ENCODE peak calls at places on chromosome 14, in seven cellular contexts. One of them, this sample, is unnamed.

GRCh38 chr14:101980700-101981099 is 16.3 kb downstream of the DYNC1H1 start:
- DNase-seq in GM12878: peak
- DNase-seq in HepG2: peak
- DNase-seq in SK-N-SH: no peak
- DNase-seq in H1: no peak
- DNase-seq in IMR-90: peak
- DNase-seq in K562: no peak
- DNase-seq in this sample: peak

GRCh38 chr14:69320581-69321365 is 60.8 kb downstream of the GALNT16 start:
- DNase-seq in SK-N-SH: no peak
- DNase-seq in GM12878: no peak
- DNase-seq in K562: no peak
- DNase-seq in HepG2: no peak
- DNase-seq in H1: no peak
- DNase-seq in IMR-90: no peak
- DNase-seq in this sample: no peak

GRCh38 chr14:104353221-104353920 is 215.0 kb downstream of the KIF26A start:
- DNase-seq in GM12878: no peak
- DNase-seq in IMR-90: no peak
- DNase-seq in SK-N-SH: no peak
- DNase-seq in K562: no peak
- DNase-seq in H1: no peak
- DNase-seq in HepG2: no peak
- DNase-seq in this sample: no peak

GRCh38 chr14:106662947-106663346 is 1136.6 kb downstream of the TMEM121 start:
- DNase-seq in H1: no peak
- DNase-seq in GM12878: no peak
- DNase-seq in K562: no peak
- DNase-seq in HepG2: no peak
- DNase-seq in IMR-90: no peak
- DNase-seq in SK-N-SH: no peak
- DNase-seq in this sample: no peak

GRCh38 chr14:33755358-33755757 is 195.5 kb downstream of the EGLN3 start:
- DNase-seq in GM12878: no peak
- DNase-seq in SK-N-SH: no peak
- DNase-seq in HepG2: no peak
- DNase-seq in K562: no peak
- DNase-seq in IMR-90: no peak
- DNase-seq in H1: no peak
- DNase-seq in this sample: no peak

GRCh38 chr14:68104518-68104917 is 284.9 kb downstream of the RAD51B start:
- DNase-seq in HepG2: peak
- DNase-seq in GM12878: no peak
- DNase-seq in IMR-90: peak
- DNase-seq in SK-N-SH: no peak
- DNase-seq in K562: no peak
- DNase-seq in H1: no peak
- DNase-seq in this sample: no peak

GRCh38 chr14:63345826-63346225 is 27.1 kb upstream of the GPHB5 start:
- DNase-seq in GM12878: no peak
- DNase-seq in HepG2: no peak
- DNase-seq in H1: no peak
- DNase-seq in IMR-90: no peak
- DNase-seq in SK-N-SH: no peak
- DNase-seq in K562: no peak
- DNase-seq in this sample: no peak

GRCh38 chr14:60506462-60506984 is 2.4 kb upstream of the SIX6 start:
- DNase-seq in HepG2: no peak
- DNase-seq in SK-N-SH: peak
- DNase-seq in GM12878: no peak
- DNase-seq in K562: no peak
- DNase-seq in IMR-90: no peak
- DNase-seq in H1: no peak
- DNase-seq in this sample: no peak

GRCh38 chr14:24377660-24378059 is 9.7 kb downstream of the NFATC4 start:
- DNase-seq in IMR-90: no peak
- DNase-seq in HepG2: no peak
- DNase-seq in SK-N-SH: no peak
- DNase-seq in H1: no peak
- DNase-seq in GM12878: no peak
- DNase-seq in K562: peak
- DNase-seq in this sample: no peak

GRCh38 chr14:24377126-24377525 is 9.1 kb downstream of the NFATC4 start:
- DNase-seq in GM12878: no peak
- DNase-seq in IMR-90: no peak
- DNase-seq in SK-N-SH: no peak
- DNase-seq in K562: peak
- DNase-seq in H1: no peak
- DNase-seq in HepG2: no peak
- DNase-seq in this sample: no peak

GRCh38 chr14:24378981-24379906 is 11.3 kb downstream of the NFATC4 start:
- DNase-seq in H1: no peak
- DNase-seq in GM12878: no peak
- DNase-seq in K562: no peak
- DNase-seq in SK-N-SH: no peak
- DNase-seq in HepG2: no peak
- DNase-seq in IMR-90: no peak
- DNase-seq in this sample: no peak

GRCh38 chr14:24378327-24378726 is 10.3 kb downstream of the NFATC4 start:
- DNase-seq in IMR-90: no peak
- DNase-seq in GM12878: no peak
- DNase-seq in K562: peak
- DNase-seq in H1: no peak
- DNase-seq in HepG2: no peak
- DNase-seq in SK-N-SH: no peak
- DNase-seq in this sample: no peak

DNA sequence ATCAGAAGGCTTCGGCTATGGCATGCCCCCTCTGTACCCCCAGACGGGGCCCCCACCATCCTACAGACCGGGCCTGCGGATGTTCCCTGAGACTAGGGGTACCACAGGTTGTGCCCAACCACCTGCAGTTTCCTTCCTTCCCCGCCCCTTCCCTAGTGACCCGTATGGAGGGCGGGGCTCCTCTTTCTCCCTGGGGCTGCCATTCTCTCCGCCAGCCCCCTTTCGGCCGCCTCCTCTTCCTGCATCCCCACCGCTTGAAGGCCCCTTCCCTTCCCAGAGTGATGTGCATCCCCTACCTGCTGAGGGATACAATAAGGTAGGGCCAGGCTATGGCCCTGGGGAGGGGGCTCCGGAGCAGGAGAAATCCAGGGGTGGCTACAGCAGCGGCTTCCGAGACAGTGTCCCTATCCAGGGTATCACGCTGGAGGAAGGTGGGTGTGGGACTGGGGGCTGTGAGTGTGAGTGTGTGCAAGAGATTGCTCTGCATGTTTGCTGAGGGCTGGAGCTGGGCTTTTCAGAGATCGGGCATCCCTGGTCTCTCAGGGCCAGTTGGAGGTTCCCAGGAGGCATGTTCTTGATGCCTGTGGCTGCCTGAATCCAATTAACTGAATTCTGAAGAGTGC is 8.6 kb downstream of the NFATC4 start:
- DNase-seq in K562: no peak
- DNase-seq in GM12878: no peak
- DNase-seq in H1: no peak
- DNase-seq in IMR-90: no peak
- DNase-seq in SK-N-SH: no peak
- DNase-seq in HepG2: no peak
- DNase-seq in this sample: no peak
- TF ChIP-seq RFX5 in K562: no peak
- TF ChIP-seq RFX5 in GM12878: no peak
- TF ChIP-seq RFX5 in H1: no peak
- TF ChIP-seq RFX5 in IMR-90: no peak
- TF ChIP-seq RFX5 in SK-N-SH: no peak
- TF ChIP-seq RFX5 in HepG2: no peak
- TF ChIP-seq RFX5 in this sample: no peak

GRCh38 chr14:76773956-76774355 is 12.7 kb downstream of the VASH1 start:
- DNase-seq in SK-N-SH: no peak
- DNase-seq in IMR-90: no peak
- DNase-seq in K562: no peak
- DNase-seq in H1: no peak
- DNase-seq in GM12878: no peak
- DNase-seq in HepG2: no peak
- DNase-seq in this sample: no peak

GRCh38 chr14:76774471-76775158 is 13.3 kb downstream of the VASH1 start:
- DNase-seq in IMR-90: no peak
- DNase-seq in K562: no peak
- DNase-seq in H1: no peak
- DNase-seq in GM12878: no peak
- DNase-seq in SK-N-SH: no peak
- DNase-seq in HepG2: no peak
- DNase-seq in this sample: no peak

GRCh38 chr14:76771432-76771980 is 10.2 kb downstream of the VASH1 start:
- DNase-seq in GM12878: no peak
- DNase-seq in K562: no peak
- DNase-seq in HepG2: no peak
- DNase-seq in H1: no peak
- DNase-seq in IMR-90: no peak
- DNase-seq in SK-N-SH: no peak
- DNase-seq in this sample: no peak

GRCh38 chr14:76772300-76773187 is 11.3 kb downstream of the VASH1 start:
- DNase-seq in SK-N-SH: no peak
- DNase-seq in H1: no peak
- DNase-seq in GM12878: no peak
- DNase-seq in HepG2: no peak
- DNase-seq in IMR-90: peak
- DNase-seq in K562: peak
- DNase-seq in this sample: no peak

DNA sequence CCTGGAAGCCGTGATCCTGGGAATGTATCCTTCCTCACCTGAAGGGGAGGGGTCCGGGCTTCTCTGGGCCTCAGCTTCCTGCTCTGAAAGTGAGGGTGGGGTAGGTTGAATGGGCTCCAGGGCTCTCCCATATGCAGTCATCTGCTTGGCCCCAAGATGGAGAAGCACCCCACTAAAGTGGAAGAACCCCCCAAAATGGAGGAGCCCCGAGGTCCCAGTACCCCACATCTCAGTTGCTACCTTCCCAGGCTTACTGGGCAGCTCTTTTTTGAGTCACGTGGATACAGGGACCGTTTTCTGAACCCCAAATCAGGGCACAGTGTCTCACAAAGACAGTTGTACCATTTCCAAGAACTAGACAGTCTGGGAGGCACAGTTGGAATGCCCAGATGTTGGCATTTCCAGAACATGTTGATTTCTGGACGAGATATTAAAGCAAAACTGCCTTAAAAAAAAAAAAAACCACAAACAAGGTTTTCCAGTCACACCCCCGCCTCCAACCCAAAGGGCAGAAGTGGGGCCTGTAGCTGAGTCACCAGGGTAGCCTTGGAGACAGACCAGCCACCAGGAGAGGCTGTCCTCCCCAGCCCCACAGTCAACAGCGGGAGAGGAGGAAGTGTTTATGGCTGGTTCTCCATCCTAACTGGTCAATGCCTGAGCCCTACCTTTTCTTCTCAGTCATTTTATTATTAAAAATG is 12.1 kb downstream of the VASH1 start:
- DNase-seq in GM12878: no peak
- DNase-seq in IMR-90: peak
- DNase-seq in HepG2: peak
- DNase-seq in H1: no peak
- DNase-seq in SK-N-SH: peak
- DNase-seq in K562: peak
- DNase-seq in this sample: peak
- TF ChIP-seq RFX5 in GM12878: no peak
- TF ChIP-seq RFX5 in IMR-90: no peak
- TF ChIP-seq RFX5 in HepG2: no peak
- TF ChIP-seq RFX5 in H1: no peak
- TF ChIP-seq RFX5 in SK-N-SH: no peak
- TF ChIP-seq RFX5 in K562: no peak
- TF ChIP-seq RFX5 in this sample: no peak

GRCh38 chr14:93072659-93073365 is 42.9 kb downstream of the ITPK1 start:
- DNase-seq in SK-N-SH: no peak
- DNase-seq in HepG2: no peak
- DNase-seq in K562: no peak
- DNase-seq in IMR-90: no peak
- DNase-seq in GM12878: peak
- DNase-seq in H1: no peak
- DNase-seq in this sample: no peak

GRCh38 chr14:93076755-93077154 is 39.0 kb downstream of the ITPK1 start:
- DNase-seq in SK-N-SH: no peak
- DNase-seq in IMR-90: no peak
- DNase-seq in HepG2: no peak
- DNase-seq in K562: no peak
- DNase-seq in H1: no peak
- DNase-seq in GM12878: no peak
- DNase-seq in this sample: no peak

GRCh38 chr14:93075891-93076290 is 39.8 kb downstream of the ITPK1 start:
- DNase-seq in HepG2: no peak
- DNase-seq in IMR-90: no peak
- DNase-seq in SK-N-SH: no peak
- DNase-seq in H1: no peak
- DNase-seq in K562: no peak
- DNase-seq in GM12878: no peak
- DNase-seq in this sample: no peak

GRCh38 chr14:93073366-93073722 is 42.4 kb downstream of the ITPK1 start:
- DNase-seq in H1: no peak
- DNase-seq in IMR-90: no peak
- DNase-seq in SK-N-SH: no peak
- DNase-seq in HepG2: no peak
- DNase-seq in K562: no peak
- DNase-seq in GM12878: no peak
- DNase-seq in this sample: no peak

DNA sequence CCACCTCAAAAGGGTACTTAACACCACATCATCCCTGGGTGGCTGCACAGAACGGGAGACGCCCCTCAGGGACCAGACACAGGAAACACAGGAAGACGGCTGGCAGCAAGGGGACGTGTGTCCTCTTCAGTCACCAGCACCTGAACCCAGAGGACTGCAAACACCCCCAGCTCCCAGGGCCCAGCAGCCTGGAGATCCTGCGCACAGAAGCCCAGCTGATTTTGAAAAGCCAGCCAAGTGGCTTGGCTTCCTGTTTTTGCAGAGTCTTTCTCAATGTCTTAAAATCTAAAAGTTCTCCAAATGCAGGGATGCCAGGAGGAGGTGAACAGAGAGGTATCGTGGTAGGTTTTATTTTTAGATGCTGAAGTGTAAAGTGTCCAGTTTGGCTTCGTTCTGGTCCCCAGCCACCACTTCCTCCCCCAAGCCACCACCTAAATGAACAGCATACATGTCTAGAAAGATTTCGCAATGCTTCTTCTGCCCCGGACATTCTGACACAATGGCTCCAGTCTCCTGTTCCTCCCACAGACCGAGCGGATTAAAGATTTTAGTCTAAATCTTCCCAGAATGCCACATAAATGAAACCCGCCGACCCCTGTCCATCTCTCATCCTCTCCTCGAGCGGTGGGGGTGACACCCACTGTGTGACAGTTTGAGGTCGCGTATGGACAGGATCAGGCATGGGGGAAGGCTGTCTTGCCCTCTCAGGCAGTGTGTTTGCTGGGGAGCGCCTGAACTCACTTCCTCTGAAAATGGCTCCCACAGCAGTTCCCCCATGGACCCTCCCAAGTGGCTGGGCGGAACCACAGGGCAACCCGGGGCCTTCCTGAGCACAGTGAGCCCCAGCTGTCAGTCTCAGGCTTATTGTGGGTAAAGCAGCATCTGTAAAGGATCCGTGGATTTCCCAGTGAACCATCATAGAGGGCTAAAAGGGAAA is 41.6 kb downstream of the ITPK1 start:
- DNase-seq in HepG2: peak
- DNase-seq in GM12878: no peak
- DNase-seq in IMR-90: peak
- DNase-seq in SK-N-SH: no peak
- DNase-seq in H1: no peak
- DNase-seq in K562: no peak
- DNase-seq in this sample: no peak
- TF ChIP-seq RFX5 in HepG2: no peak
- TF ChIP-seq RFX5 in GM12878: no peak
- TF ChIP-seq RFX5 in IMR-90: no peak
- TF ChIP-seq RFX5 in SK-N-SH: no peak
- TF ChIP-seq RFX5 in H1: no peak
- TF ChIP-seq RFX5 in K562: no peak
- TF ChIP-seq RFX5 in this sample: no peak

GRCh38 chr14:70638416-70638815 is 3.3 kb upstream of the TTC9 start:
- DNase-seq in HepG2: no peak
- DNase-seq in SK-N-SH: no peak
- DNase-seq in K562: no peak
- DNase-seq in H1: no peak
- DNase-seq in GM12878: no peak
- DNase-seq in IMR-90: no peak
- DNase-seq in this sample: no peak

GRCh38 chr14:70642313-70643235 is 858 bp downstream of the TTC9 start:
- DNase-seq in HepG2: no peak
- DNase-seq in H1: no peak
- DNase-seq in GM12878: no peak
- DNase-seq in SK-N-SH: peak
- DNase-seq in IMR-90: no peak
- DNase-seq in K562: no peak
- DNase-seq in this sample: no peak

GRCh38 chr14:70640938-70641547 is 673 bp upstream of the TTC9 start:
- DNase-seq in SK-N-SH: peak
- DNase-seq in GM12878: peak
- DNase-seq in HepG2: no peak
- DNase-seq in IMR-90: peak
- DNase-seq in K562: no peak
- DNase-seq in H1: no peak
- DNase-seq in this sample: peak

GRCh38 chr14:70644016-70644415 is 2.3 kb downstream of the TTC9 start:
- DNase-seq in IMR-90: no peak
- DNase-seq in SK-N-SH: no peak
- DNase-seq in GM12878: no peak
- DNase-seq in HepG2: no peak
- DNase-seq in H1: no peak
- DNase-seq in K562: no peak
- DNase-seq in this sample: no peak

GRCh38 chr14:70641548-70642312 is at the start of gene TTC9:
- DNase-seq in SK-N-SH: peak
- DNase-seq in H1: no peak
- DNase-seq in K562: peak
- DNase-seq in GM12878: no peak
- DNase-seq in HepG2: no peak
- DNase-seq in IMR-90: no peak
- DNase-seq in this sample: no peak
- TF ChIP-seq RFX5 in SK-N-SH: no peak
- TF ChIP-seq RFX5 in H1: no peak
- TF ChIP-seq RFX5 in K562: no peak
- TF ChIP-seq RFX5 in GM12878: no peak
- TF ChIP-seq RFX5 in HepG2: no peak
- TF ChIP-seq RFX5 in IMR-90: no peak
- TF ChIP-seq RFX5 in this sample: no peak